ENCODE peak calls at places on chromosome 10, in five cellular contexts. N is NCI-H1417; W is activated T-helper 1 cell treated with anti-CD3 and anti-CD28 coated beads, Interleukin-2, amount 50 U/mL, for 16 hours; M is NCI-H2171 treated with DMSO at 0.1 percent for 48 hours; A is ACHN. B is an unnamed sample.

GRCh38 chr10:28929942-28930341 is 252.6 kb downstream of the BAMBI start:
- DNase-seq in N (no peak), W (no peak), M (no peak), A (no peak), B (no peak)

GRCh38 chr10:76001461-76001860 is 570.0 kb downstream of the LRMDA start:
- DNase-seq in N (no peak), W (no peak), M (no peak), A (no peak), B (no peak)

GRCh38 chr10:70974351-70974901 is 86.1 kb upstream of the PCBD1 start:
- DNase-seq in N (no peak), W (no peak), M (peak; percentile 47), A (peak; percentile 31), B (no peak)

GRCh38 chr10:23343591-23344225 is 889 bp downstream of the C10orf67 start:
- DNase-seq in N (peak; percentile 92), W (peak; percentile 18), M (no peak), A (no peak), B (no peak)

GRCh38 chr10:96767611-96768010 is 47.3 kb upstream of the PIK3AP1 start:
- DNase-seq in N (no peak), W (no peak), M (no peak), A (no peak), B (no peak)

GRCh38 chr10:16891375-16892313 is 74.4 kb upstream of the RSU1 start:
- DNase-seq in N (peak; percentile 3), W (no peak), M (no peak), A (peak; percentile 88), B (no peak)

GRCh38 chr10:19245889-19246841 is 197.6 kb downstream of the MALRD1 start:
- DNase-seq in N (no peak), W (no peak), M (no peak), A (no peak), B (no peak)

GRCh38 chr10:109698888-109699685 is 224.2 kb downstream of the XPNPEP1 start:
- DNase-seq in N (no peak), W (no peak), M (peak; percentile 2), A (no peak), B (no peak)

GRCh38 chr10:74824184-74825032 is 2.0 kb upstream of the KAT6B start:
- DNase-seq in N (peak; percentile 27), W (peak; percentile 10), M (no peak), A (peak; percentile 10), B (no peak)

GRCh38 chr10:95445223-95445836 is 115.8 kb downstream of the SORBS1 start:
- DNase-seq in N (no peak), W (no peak), M (no peak), A (peak; percentile 93), B (no peak)

GRCh38 chr10:70575874-70576802 is 26.4 kb downstream of the PRF1 start:
- DNase-seq in N (peak; percentile 41), W (no peak), M (no peak), A (peak; percentile 82), B (peak; percentile 81)

GRCh38 chr10:91909178-91909677 is at the start of gene FGFBP3:
- DNase-seq in N (peak; percentile 82), W (no peak), M (peak; percentile 78), A (peak; percentile 71), B (no peak)

GRCh38 chr10:85612378-85612775 is 754.2 kb downstream of the GRID1 start:
- DNase-seq in N (no peak), W (no peak), M (no peak), A (no peak), B (peak; percentile 21)

GRCh38 chr10:71678057-71678805 is 41.3 kb downstream of the C10orf105 start:
- DNase-seq in N (no peak), W (no peak), M (no peak), A (no peak), B (no peak)

GRCh38 chr10:17023386-17024298 is 106.0 kb downstream of the CUBN start:
- DNase-seq in N (no peak), W (peak; percentile 13), M (no peak), A (peak; percentile 93), B (peak; percentile 69)

GRCh38 chr10:98411768-98412167 is 3.2 kb downstream of the PYROXD2 start:
- DNase-seq in N (no peak), W (no peak), M (no peak), A (no peak), B (no peak)

GRCh38 chr10:71379118-71379781 is 17.5 kb upstream of the CDH23 start:
- DNase-seq in N (no peak), W (no peak), M (no peak), A (no peak), B (no peak)

B was measured in GM12878.